ENCODE peak calls at places on chromosomes 1 and 21, in eight cellular contexts. O is heart left ventricle, F is HCT116, X is body of pancreas, D is ovary, Q is breast epithelium, A is adrenal gland, J is IMR-90. C is an unnamed sample.

GRCh38 chr1:117000142-117000541 is 1.4 kb upstream of the CD101 start:
- DNase-seq in J (no peak), D (no peak), F (no peak), A (no peak), Q (no peak), X (no peak), O (no peak), C (no peak)

GRCh38 chr1:92299477-92300125 is 742 bp downstream of the RPAP2 start:
- DNase-seq in D (no peak), O (no peak), A (no peak), X (no peak), J (no peak), F (no peak), Q (no peak), C (peak)

GRCh38 chr1:156677616-156678596 is 699 bp upstream of the NES start:
- DNase-seq in Q (peak), F (no peak), D (peak), X (peak), O (peak), A (peak), J (peak), C (peak)

GRCh38 chr1:53837924-53838653 is at the start of gene NDC1:
- DNase-seq in Q (peak), F (peak), X (peak), O (peak), A (peak), D (peak), J (peak), C (peak)

GRCh38 chr1:162366671-162367070 is 10.0 kb downstream of the SPATA46 start:
- DNase-seq in O (no peak), X (no peak), J (no peak), F (no peak), Q (no peak), A (no peak), D (no peak), C (no peak)

GRCh38 chr1:153616885-153617428 is 832 bp upstream of the S100A14 start:
- DNase-seq in D (peak), X (no peak), A (no peak), J (no peak), F (no peak), Q (no peak), O (peak), C (no peak)

GRCh38 chr1:156356875-156357534 is 12.0 kb upstream of the RHBG start:
- DNase-seq in D (peak), X (peak), F (peak), J (no peak), A (peak), O (no peak), Q (peak), C (peak)

GRCh38 chr1:234755449-234755863 is 145.5 kb upstream of the IRF2BP2 start:
- DNase-seq in A (peak), X (peak), F (no peak), O (peak), Q (no peak), J (peak), D (peak), C (peak)

GRCh38 chr1:183583466-183583865 is 6.8 kb downstream of the NCF2 start:
- DNase-seq in A (peak), Q (no peak), O (no peak), F (no peak), X (no peak), J (peak), D (no peak), C (no peak)

GRCh38 chr21:46299167-46299566 is 13.0 kb downstream of the YBEY start:
- DNase-seq in F (no peak), D (no peak), A (no peak), X (no peak), J (no peak), O (no peak), Q (no peak), C (no peak)

GRCh38 chr1:111140680-111140967 is 601 bp downstream of the CEPT1 start:
- DNase-seq in J (peak), X (no peak), D (no peak), O (no peak), Q (no peak), F (no peak), A (peak), C (no peak)

GRCh38 chr1:18870325-18870865 is 10.9 kb upstream of the TAS1R2 start:
- DNase-seq in O (no peak), X (no peak), F (no peak), J (no peak), D (no peak), A (no peak), Q (no peak), C (no peak)

GRCh38 chr1:9912264-9912936 is 2.3 kb upstream of the CTNNBIP1 start:
- DNase-seq in D (no peak), Q (no peak), X (no peak), A (no peak), J (no peak), F (no peak), O (no peak), C (no peak)

GRCh38 chr1:9908846-9909221 is 1.2 kb downstream of the CTNNBIP1 start:
- DNase-seq in A (no peak), J (no peak), D (no peak), Q (no peak), F (no peak), O (no peak), X (no peak), C (peak)

GRCh38 chr1:9910425-9911178 is 533 bp upstream of the CTNNBIP1 start:
- DNase-seq in J (peak), X (peak), O (peak), Q (peak), F (peak), A (peak), D (peak), C (peak)

GRCh38 chr1:9909222-9910046 is 635 bp downstream of the CTNNBIP1 start:
- DNase-seq in F (no peak), Q (no peak), D (peak), X (peak), O (peak), A (peak), J (no peak), C (peak)

GRCh38 chr1:9910080-9910424 is at the start of gene CTNNBIP1:
- DNase-seq in D (no peak), X (no peak), F (no peak), A (no peak), O (no peak), Q (no peak), J (no peak), C (no peak)
- TF ChIP-seq POLR2A in D (peak), X (no peak), F (no peak), A (no peak), O (no peak), Q (no peak), J (peak), C (no peak)

GRCh38 chr1:200869753-200870391 is 2.9 kb upstream of the GPR25 start:
- DNase-seq in A (no peak), F (no peak), O (no peak), X (no peak), D (no peak), Q (no peak), J (no peak), C (no peak)

GRCh38 chr1:200869376-200869752 is 3.4 kb upstream of the GPR25 start:
- DNase-seq in Q (no peak), A (no peak), D (no peak), O (no peak), F (no peak), X (no peak), J (no peak), C (no peak)

GRCh38 chr1:200866521-200866920 is 6.3 kb upstream of the GPR25 start:
- DNase-seq in D (no peak), X (no peak), A (no peak), O (no peak), Q (no peak), J (peak), F (no peak), C (no peak)

GRCh38 chr1:200862713-200863415 is 9.9 kb upstream of the GPR25 start:
- DNase-seq in O (no peak), A (no peak), X (no peak), Q (no peak), D (no peak), F (no peak), J (no peak), C (no peak)

GRCh38 chr1:200867018-200867811 is 5.6 kb upstream of the GPR25 start:
- DNase-seq in O (no peak), X (no peak), D (no peak), A (peak), J (peak), F (no peak), Q (no peak), C (no peak)
- TF ChIP-seq POLR2A in O (no peak), X (no peak), D (no peak), A (no peak), J (no peak), F (no peak), Q (no peak), C (no peak)

DNA sequence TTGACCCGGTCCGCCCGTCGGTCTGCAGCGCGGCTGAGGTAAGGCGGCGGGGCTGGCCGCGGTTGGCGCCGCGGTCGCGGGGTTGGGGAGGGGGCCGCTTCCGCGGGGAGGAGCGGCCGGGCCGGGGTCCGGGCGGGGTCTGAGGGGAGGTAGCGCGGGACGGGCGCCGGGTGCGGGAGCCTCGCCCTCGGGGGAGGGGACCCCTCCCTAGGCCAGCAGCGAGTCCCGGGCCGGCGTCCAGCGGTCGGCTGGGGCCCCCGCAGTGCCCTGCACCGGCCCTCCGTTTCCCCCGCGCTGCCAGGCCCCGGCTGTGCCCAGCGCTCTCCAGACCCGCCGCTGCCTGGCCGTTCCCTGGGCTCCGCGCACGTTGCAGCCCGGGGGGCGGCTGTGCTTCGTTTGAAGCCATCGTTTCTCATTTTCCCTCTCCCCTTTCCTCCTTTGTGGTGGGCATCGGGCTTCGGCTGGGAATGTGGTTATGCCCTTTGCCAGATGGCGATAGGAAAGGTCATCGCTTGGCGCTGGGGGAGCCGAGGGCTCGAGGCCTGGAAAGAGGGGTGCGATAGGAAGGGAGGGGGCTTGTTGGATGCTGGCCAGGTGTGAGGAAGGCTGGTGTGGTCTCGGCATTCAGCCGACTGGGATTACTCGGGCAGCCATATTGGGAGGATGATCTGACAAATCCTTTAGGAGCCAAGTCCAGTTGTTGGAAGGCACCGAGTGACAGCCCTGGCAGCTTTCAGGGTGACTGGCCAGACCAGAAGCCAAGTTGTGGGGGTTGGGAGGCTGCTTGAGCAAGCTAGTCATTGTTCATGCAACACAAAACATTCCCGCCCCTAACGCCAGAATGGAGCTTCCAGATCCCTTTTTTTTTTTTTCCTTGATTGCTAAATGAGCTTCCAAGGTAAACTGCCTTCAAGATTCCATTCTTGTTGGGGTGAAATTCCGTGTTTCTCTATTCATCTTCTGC is 753 bp downstream of the KIF1B start:
- DNase-seq in D (peak), Q (peak), A (peak), X (peak), F (peak), J (peak), O (peak), C (peak)
- TF ChIP-seq POLR2A in D (peak), Q (peak), A (peak), X (peak), F (no peak), J (peak), O (no peak), C (no peak)

DNA sequence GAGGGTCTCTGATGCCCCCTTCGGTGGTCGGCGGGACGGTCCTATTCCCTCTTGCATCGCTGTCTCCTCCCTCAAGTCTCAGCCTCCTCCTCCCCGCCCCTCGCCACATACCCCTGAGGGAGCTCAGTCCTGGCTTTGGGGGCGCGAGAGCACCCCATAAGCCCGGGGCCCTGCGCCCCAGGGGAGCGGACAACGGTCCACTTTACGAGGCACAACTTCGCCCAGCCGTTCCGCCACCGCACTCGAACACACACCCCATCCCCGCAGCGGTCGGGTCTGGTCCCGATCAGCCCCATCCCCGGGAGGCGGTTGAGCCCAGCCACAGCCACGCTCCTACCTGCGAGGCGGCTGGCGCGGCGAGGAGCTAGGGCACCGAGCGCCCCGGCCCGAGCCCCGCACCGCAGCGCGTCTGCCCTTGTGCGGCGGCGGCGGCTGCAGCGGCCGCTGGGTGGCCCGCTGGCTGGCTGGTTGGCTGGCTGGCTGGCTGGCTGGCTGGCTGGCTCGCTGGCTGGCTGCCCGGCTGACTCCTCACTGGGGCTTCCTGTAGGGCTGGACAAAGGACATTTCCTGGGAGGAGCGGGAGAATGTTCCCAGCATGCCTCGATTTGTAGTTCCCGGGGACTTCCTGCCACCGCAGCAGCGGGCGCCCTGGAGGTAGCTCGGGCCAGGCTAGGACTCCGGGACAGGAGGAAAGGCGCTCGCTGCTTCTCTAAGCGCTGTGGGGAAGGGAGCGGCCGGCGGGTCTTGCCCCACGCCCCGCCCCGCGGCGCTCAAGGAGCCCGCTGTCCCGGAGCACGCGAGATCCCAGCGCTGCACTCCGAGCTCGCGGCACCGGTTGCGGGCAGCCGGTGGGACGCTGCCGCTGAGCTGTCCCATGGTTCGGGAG is at the start of gene ZNF697:
- DNase-seq in D (peak), A (peak), O (peak), F (peak), Q (peak), X (peak), J (peak), C (peak)
- TF ChIP-seq POLR2A in D (peak), A (peak), O (no peak), F (peak), Q (no peak), X (peak), J (peak), C (peak)

GRCh38 chr1:32208891-32209309 is at the start of gene DCDC2B:
- DNase-seq in F (no peak), J (peak), O (peak), A (peak), D (no peak), X (peak), Q (peak), C (peak)

GRCh38 chr1:32208463-32208862 is 426 bp upstream of the DCDC2B start:
- DNase-seq in A (peak), D (no peak), X (no peak), F (no peak), J (no peak), O (no peak), Q (no peak), C (no peak)

GRCh38 chr1:32201011-32201855 is 838 bp downstream of the CCDC28B start:
- DNase-seq in X (peak), O (peak), Q (peak), A (peak), J (peak), F (no peak), D (peak), C (peak)

GRCh38 chr1:32204943-32205361 is 519 bp upstream of the IQCC start:
- DNase-seq in D (no peak), A (peak), O (no peak), J (no peak), X (no peak), F (no peak), Q (peak), C (no peak)

DNA sequence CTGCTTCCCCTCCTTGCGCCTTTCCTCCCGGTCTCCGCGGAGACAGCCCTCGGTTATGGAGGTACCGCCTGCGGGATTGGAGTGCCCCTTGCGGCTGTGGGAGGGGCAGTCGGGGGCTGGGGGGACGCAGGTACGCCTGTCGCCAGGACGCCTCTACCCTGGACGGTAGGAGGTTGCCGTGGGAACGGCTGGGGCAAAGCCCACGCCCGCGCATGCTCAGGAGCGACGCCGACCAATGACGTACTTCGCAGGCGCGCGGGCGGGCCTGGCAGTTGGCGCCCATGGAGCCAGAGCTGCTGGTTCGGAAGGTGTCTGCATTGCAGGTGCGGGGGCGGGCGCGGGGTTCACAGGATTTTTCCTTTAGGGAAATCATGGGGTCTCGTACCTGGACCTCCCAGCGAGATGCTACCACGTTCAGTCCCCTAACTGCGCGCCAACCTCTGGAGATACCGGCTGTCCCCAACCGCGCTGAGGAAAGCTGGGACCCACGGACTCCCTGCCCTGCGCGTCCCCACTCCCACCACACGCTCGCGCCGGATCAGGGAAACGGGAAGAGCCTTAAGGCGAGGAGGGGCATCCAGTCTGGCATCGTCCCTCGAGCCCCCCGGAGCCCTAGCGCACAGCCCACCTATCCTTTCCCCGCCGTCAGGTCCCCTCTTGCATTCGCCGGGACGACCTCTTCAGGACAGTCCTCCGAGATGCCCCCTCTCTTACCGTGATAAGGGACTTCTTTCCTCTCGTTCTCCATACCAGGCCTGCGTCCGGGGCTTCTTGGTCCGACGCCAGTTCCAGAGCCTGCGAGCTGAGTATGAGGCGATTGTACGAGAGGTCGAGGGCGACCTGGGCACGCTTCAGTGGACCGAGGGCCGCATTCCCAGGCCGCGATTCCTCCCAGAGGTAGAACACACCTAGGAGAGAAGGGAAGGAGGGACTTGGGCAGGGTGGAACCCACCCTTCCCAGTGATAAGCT is at the start of gene IQCC:
- DNase-seq in J (peak), X (peak), O (peak), F (peak), A (peak), Q (peak), D (peak), C (peak)
- TF ChIP-seq POLR2A in J (peak), X (peak), O (no peak), F (peak), A (peak), Q (peak), D (peak), C (peak)

DNA sequence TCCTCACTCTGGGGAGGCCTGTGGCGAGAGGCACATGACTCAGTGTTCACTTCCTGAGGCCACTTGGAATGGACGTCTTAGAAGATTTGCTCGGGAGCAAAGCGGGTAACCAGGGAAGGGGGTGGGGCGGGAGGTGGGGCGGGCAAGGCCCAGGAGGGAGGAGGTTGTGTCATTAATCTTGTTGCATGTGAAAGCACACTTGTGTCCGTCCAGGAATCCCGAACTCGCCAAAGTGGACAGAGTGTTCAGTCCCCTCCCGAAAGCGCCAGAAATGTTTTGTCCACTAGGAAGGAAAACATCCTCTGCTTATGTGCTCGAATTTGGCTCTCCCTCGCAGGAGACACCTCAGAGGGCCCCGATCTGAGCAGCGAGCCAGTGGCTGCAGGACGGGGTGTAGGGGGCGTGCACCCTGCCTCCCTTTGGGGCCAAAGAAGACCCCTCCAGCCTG is 84.2 kb downstream of the SPSB1 start:
- DNase-seq in D (peak), X (no peak), O (no peak), Q (no peak), J (peak), A (peak), F (no peak), C (no peak)
- TF ChIP-seq POLR2A in D (no peak), X (no peak), O (no peak), Q (no peak), J (no peak), A (no peak), F (no peak), C (no peak)

DNA sequence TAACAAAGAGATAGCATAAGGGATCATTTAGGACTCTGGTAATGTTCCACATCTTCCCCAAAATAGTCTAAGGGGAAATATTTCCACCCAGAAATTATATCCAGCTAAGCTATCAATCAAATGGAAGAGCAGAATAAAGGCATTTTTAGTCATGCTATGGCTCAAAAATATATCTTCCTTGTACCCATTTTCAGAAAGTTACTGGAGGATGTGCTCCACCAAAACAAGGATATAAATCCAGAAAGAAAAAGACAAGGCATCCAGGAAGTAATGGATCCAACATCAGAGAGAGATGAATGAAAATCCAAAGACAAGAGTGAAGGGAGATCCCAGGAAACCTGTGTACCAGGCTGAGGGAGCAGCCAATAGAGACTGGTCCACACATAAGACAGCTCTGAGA is 2.7 kb upstream of the KRTAP10-8 start:
- DNase-seq in Q (no peak), O (no peak), A (no peak), X (no peak), J (no peak), F (no peak), D (no peak), C (no peak)
- TF ChIP-seq POLR2A in Q (no peak), O (no peak), A (no peak), X (no peak), J (no peak), F (no peak), D (no peak), C (no peak)

C was measured in erythroblast.